ENCODE peak calls at places on chromosome 16, in six cellular contexts. K is transverse colon, T is DND-41, D is neuronal stem cell, N is tibial nerve, W is body of pancreas. S is an unnamed sample.
A peak's percentile ranks its signal among the peaks of the same experiment; 100 is the strongest.

GRCh38 chr16:52099382-52099781 is 447.6 kb downstream of the TOX3 start:
- DNase-seq in K (no peak), T (no peak), D (no peak), N (no peak), W (no peak), S (no peak)

GRCh38 chr16:28538733-28539596 is at the start of gene NUPR1:
- DNase-seq in K (peak; percentile 94), T (no peak), D (no peak), N (peak; percentile 97), W (peak; percentile 99), S (peak; percentile 95)

GRCh38 chr16:20792216-20792615 is 14.1 kb downstream of the ERI2 start:
- DNase-seq in K (no peak), T (no peak), D (no peak), N (no peak), W (no peak), S (no peak)

GRCh38 chr16:58252716-58253115 is 42.1 kb downstream of the PRSS54 start:
- DNase-seq in K (no peak), T (no peak), D (no peak), N (no peak), W (no peak), S (no peak)

GRCh38 chr16:66020642-66021041 is 345.8 kb upstream of the CDH5 start:
- DNase-seq in K (no peak), T (no peak), D (no peak), N (no peak), W (no peak), S (no peak)

GRCh38 chr16:75322706-75323105 is 71.3 kb upstream of the BCAR1 start:
- DNase-seq in K (no peak), T (no peak), D (no peak), N (no peak), W (no peak), S (no peak)

GRCh38 chr16:17340804-17341203 is 130.0 kb downstream of the XYLT1 start:
- DNase-seq in K (no peak), T (no peak), D (no peak), N (no peak), W (no peak), S (no peak)

GRCh38 chr16:73713817-73714495 is 582.7 kb upstream of the PSMD7 start:
- DNase-seq in K (peak; percentile 23), T (peak; percentile 33), D (no peak), N (no peak), W (no peak), S (no peak)

GRCh38 chr16:81738831-81739496 is 40.1 kb upstream of the PLCG2 start:
- DNase-seq in K (peak; percentile 71), T (no peak), D (no peak), N (no peak), W (no peak), S (peak; percentile 70)

GRCh38 chr16:30381351-30382041 is 865 bp downstream of the SEPTIN1 start:
- DNase-seq in K (no peak), T (peak; percentile 67), D (no peak), N (no peak), W (no peak), S (no peak)
- H3K27ac ChIP-seq in K (peak overlapping the region; percentile 47), T (peak overlapping the region; percentile 99), D (peak overlapping the region; percentile 22), N (peak overlapping the region; percentile 69), W (no peak overlapping the region), S (no peak overlapping the region)

GRCh38 chr16:35752773-35753558 is 2293.6 kb downstream of the TP53TG3F start:
- DNase-seq in K (no peak), T (no peak), D (no peak), N (no peak), W (peak; percentile 10), S (peak; percentile 24)

GRCh38 chr16:35750701-35751104 is 2291.3 kb downstream of the TP53TG3F start:
- DNase-seq in K (no peak), T (no peak), D (no peak), N (no peak), W (no peak), S (no peak)

GRCh38 chr16:35752012-35752772 is 2292.8 kb downstream of the TP53TG3F start:
- DNase-seq in K (no peak), T (no peak), D (no peak), N (no peak), W (peak; percentile 7), S (peak; percentile 22)

GRCh38 chr16:35750157-35750689 is 2290.8 kb downstream of the TP53TG3F start:
- DNase-seq in K (no peak), T (no peak), D (no peak), N (no peak), W (no peak), S (peak; percentile 24)

GRCh38 chr16:35751191-35751941 is 2292.0 kb downstream of the TP53TG3F start:
- DNase-seq in K (no peak), T (no peak), D (no peak), N (no peak), W (no peak), S (peak; percentile 25)
- H3K9me3 ChIP-seq in K (peaks cover 9% of the 10 kb centered on the region), T (peaks cover 58% of the 10 kb centered on the region), D (peaks cover 68% of the 10 kb centered on the region), N (no peaks in the 10 kb centered on the region), W (no peaks in the 10 kb centered on the region), S (no peaks in the 10 kb centered on the region)

DNA sequence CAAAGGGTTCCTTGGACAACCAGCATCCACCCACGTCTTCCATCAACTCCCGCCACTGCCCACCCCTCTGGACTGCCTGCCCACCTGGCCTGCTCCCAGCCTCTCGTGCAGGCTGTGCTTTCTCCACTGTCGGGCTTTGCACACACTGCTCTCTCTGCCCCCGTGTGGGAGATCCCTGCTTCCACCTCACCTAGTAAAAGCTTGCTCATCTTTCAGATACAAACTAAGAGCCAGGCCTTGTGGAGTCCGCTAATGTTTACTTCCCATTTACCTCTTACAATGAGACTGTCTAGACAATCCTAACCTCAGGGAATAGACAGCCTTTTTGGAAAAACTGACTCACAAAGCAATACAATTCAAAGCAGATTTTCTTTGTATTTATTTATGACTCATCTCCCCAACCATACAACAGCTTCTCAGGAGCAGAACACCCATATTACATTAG is 67.6 kb downstream of the USP31 start:
- DNase-seq in K (no peak), T (no peak), D (no peak), N (no peak), W (no peak), S (no peak)
- H3K27ac ChIP-seq in K (no peak overlapping the region), T (no peak overlapping the region), D (no peak overlapping the region), N (no peak overlapping the region), W (no peak overlapping the region), S (peak overlapping the region; percentile 28)

GRCh38 chr16:705748-706188 is at the start of gene FBXL16:
- DNase-seq in K (no peak), T (no peak), D (no peak), N (no peak), W (no peak), S (no peak)
- H3K9me3 ChIP-seq in K (no peaks in the 10 kb centered on the region), T (no peaks in the 10 kb centered on the region), D (no peaks in the 10 kb centered on the region), N (no peaks in the 10 kb centered on the region), W (no peaks in the 10 kb centered on the region), S (peaks cover 5% of the 10 kb centered on the region)

DNA sequence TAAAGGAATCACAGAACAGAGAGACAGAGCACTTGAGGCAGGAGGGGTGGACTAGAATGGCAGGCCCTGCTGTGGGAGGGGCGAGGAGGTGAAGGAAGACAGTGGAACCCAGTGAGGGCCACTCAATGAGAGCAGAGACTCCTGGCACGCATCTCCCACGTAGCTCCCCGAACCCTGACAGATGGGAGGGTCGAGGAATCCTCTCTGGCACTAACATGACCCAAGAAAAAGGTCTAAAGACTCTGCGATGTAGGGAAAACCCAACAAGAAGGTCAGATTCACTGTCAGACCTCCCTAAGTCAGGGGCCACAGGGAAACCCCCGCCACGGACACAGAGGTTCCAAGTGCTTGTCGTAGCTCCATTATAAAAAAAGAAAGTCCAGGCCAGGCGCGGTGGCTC is 15.0 kb downstream of the ZDHHC7 start:
- DNase-seq in K (no peak), T (no peak), D (no peak), N (no peak), W (no peak), S (no peak)
- H3K27ac ChIP-seq in K (peak overlapping the region; percentile 89), T (no peak overlapping the region), D (no peak overlapping the region), N (no peak overlapping the region), W (no peak overlapping the region), S (peak overlapping the region; percentile 23)

S was measured in lung.